ENCODE peak calls at places on chromosome 10, in six cellular contexts. C, A, T, B, I and E are unnamed samples.

GRCh38 chr10:14466256-14466655 is 135.5 kb upstream of the FRMD4A start:
- DNase-seq in C (peak; percentile 43), A (peak; percentile 2), T (no peak), B (peak; percentile 43), I (no peak), E (no peak)

GRCh38 chr10:133060881-133061280 is 26.8 kb upstream of the ADGRA1 start:
- DNase-seq in C (no peak), A (no peak), T (no peak), B (no peak), I (no peak), E (no peak)

GRCh38 chr10:42753507-42754154 is 29.0 kb upstream of the BMS1 start:
- DNase-seq in C (no peak), A (no peak), T (peak; percentile 80), B (no peak), I (no peak), E (no peak)

GRCh38 chr10:16913266-16913665 is 96.0 kb upstream of the RSU1 start:
- DNase-seq in C (no peak), A (no peak), T (no peak), B (no peak), I (no peak), E (no peak)

GRCh38 chr10:42951486-42952251 is 125.2 kb upstream of the RET start:
- DNase-seq in C (no peak), A (no peak), T (peak; percentile 68), B (no peak), I (peak; percentile 69), E (no peak)

GRCh38 chr10:43371418-43371817 is at the start of gene FXYD4:
- DNase-seq in C (no peak), A (no peak), T (peak; percentile 59), B (no peak), I (no peak), E (no peak)

GRCh38 chr10:117503170-117503885 is 39.2 kb upstream of the EMX2 start:
- DNase-seq in C (peak; percentile 18), A (no peak), T (no peak), B (no peak), I (no peak), E (peak; percentile 21)

GRCh38 chr10:105188737-105189463 is 547.8 kb downstream of the SORCS3 start:
- DNase-seq in C (peak; percentile 44), A (no peak), T (no peak), B (no peak), I (no peak), E (peak; percentile 77)

GRCh38 chr10:67792653-67793052 is 45.3 kb downstream of the DNAJC12 start:
- DNase-seq in C (no peak), A (no peak), T (no peak), B (no peak), I (no peak), E (no peak)

GRCh38 chr10:33557313-33557712 is 222.8 kb upstream of the NRP1 start:
- DNase-seq in C (no peak), A (no peak), T (no peak), B (no peak), I (no peak), E (no peak)

GRCh38 chr10:133096616-133097269 is 9.0 kb downstream of the ADGRA1 start:
- DNase-seq in C (peak; percentile 2), A (no peak), T (no peak), B (no peak), I (no peak), E (no peak)

GRCh38 chr10:132388901-132389630 is 7.9 kb upstream of the PWWP2B start:
- DNase-seq in C (peak; percentile 14), A (no peak), T (peak; percentile 90), B (no peak), I (no peak), E (no peak)

GRCh38 chr10:110208614-110209398 is 1.4 kb downstream of the MXI1 start:
- DNase-seq in C (peak; percentile 57), A (peak; percentile 14), T (peak; percentile 82), B (no peak), I (peak; percentile 78), E (peak; percentile 54)

GRCh38 chr10:88553116-88553752 is 29.9 kb downstream of the RNLS start:
- DNase-seq in C (peak; percentile 90), A (peak; percentile 40), T (no peak), B (peak; percentile 75), I (no peak), E (peak; percentile 82)

GRCh38 chr10:7945469-7946187 is 108.9 kb upstream of the GATA3 start:
- DNase-seq in C (peak; percentile 61), A (no peak), T (no peak), B (peak; percentile 31), I (no peak), E (peak; percentile 42)

GRCh38 chr10:126659750-126660149 is 10.7 kb downstream of the C10orf90 start:
- DNase-seq in C (peak; percentile 27), A (no peak), T (no peak), B (no peak), I (no peak), E (no peak)

GRCh38 chr10:93189959-93190358 is 116.3 kb downstream of the CYP26A1 start:
- DNase-seq in C (no peak), A (no peak), T (no peak), B (no peak), I (no peak), E (no peak)

GRCh38 chr10:22002531-22003110 is 909 bp downstream of the DNAJC1 start:
- DNase-seq in C (peak; percentile 67), A (no peak), T (no peak), B (peak; percentile 37), I (no peak), E (peak; percentile 53)

GRCh38 chr10:12484945-12485805 is 135.8 kb downstream of the CAMK1D start:
- DNase-seq in C (no peak), A (no peak), T (peak; percentile 82), B (peak; percentile 58), I (peak; percentile 82), E (no peak)
- TF ChIP-seq CTCF in C (no peak), A (no peak), T (peak; percentile 26), B (no peak), I (no peak), E (no peak)

GRCh38 chr10:23438547-23439451 is at the start of gene OTUD1:
- DNase-seq in C (peak; percentile 88), A (peak; percentile 93), T (peak; percentile 100), B (peak; percentile 80), I (peak; percentile 95), E (peak; percentile 95)

GRCh38 chr10:23437987-23438546 is 808 bp upstream of the OTUD1 start:
- DNase-seq in C (no peak), A (no peak), T (peak; percentile 83), B (no peak), I (no peak), E (no peak)

GRCh38 chr10:23439920-23440875 is 1.3 kb downstream of the OTUD1 start:
- DNase-seq in C (peak; percentile 78), A (no peak), T (peak; percentile 93), B (peak; percentile 29), I (peak; percentile 78), E (peak; percentile 50)

GRCh38 chr10:23442936-23443335 is 4.1 kb downstream of the OTUD1 start:
- DNase-seq in C (peak; percentile 74), A (no peak), T (no peak), B (no peak), I (no peak), E (no peak)

GRCh38 chr10:23439452-23439919 is 611 bp downstream of the OTUD1 start:
- DNase-seq in C (no peak), A (no peak), T (no peak), B (no peak), I (no peak), E (peak; percentile 30)
- H3K4me3 ChIP-seq in C (peak overlapping the region; percentile 60), A (peak overlapping the region; percentile 63), T (peak overlapping the region; percentile 79), B (peak overlapping the region; percentile 69), I (peak overlapping the region; percentile 85), E (peak overlapping the region; percentile 79)

DNA sequence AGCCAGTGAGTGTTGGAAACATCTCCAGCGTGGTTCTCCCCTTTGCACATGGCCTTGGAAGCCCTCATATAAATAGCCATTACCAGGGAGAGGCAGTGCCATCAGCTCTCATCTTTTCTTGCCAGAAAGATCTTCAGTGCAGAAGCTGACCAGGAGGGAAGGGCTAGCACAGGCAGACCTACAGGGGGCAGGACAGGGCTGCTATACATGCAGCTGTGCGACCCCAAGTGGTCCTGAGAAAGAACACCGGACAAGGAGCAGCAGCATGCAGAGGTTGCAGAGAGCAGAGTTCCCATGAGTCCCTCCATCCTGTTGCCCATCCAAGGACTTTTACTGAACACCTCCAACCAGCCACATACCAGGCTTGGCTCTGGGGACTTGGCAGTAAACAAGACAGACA is 17.1 kb downstream of the GRID1 start:
- DNase-seq in C (no peak), A (no peak), T (peak; percentile 43), B (no peak), I (no peak), E (no peak)
- TF ChIP-seq CTCF in C (peak; percentile 22), A (no peak), T (no peak), B (peak; percentile 73), I (no peak), E (no peak)

GRCh38 chr10:29746080-29746797 is 111.5 kb upstream of the SVIL start:
- DNase-seq in C (peak; percentile 53), A (no peak), T (no peak), B (peak; percentile 28), I (peak; percentile 63), E (no peak)
- H3K4me3 ChIP-seq in C (no peak overlapping the region), A (no peak overlapping the region), T (no peak overlapping the region), B (no peak overlapping the region), I (no peak overlapping the region), E (no peak overlapping the region)

GRCh38 chr10:34824870-34825269 is 9.8 kb upstream of the PARD3 start:
- DNase-seq in C (no peak), A (no peak), T (no peak), B (no peak), I (no peak), E (no peak)
- TF ChIP-seq CTCF in C (peak; percentile 15), A (no peak), T (no peak), B (peak; percentile 57), I (no peak), E (no peak)

GRCh38 chr10:64394744-64395143 is 873.5 kb downstream of the REEP3 start:
- DNase-seq in C (peak; percentile 12), A (no peak), T (no peak), B (peak; percentile 73), I (no peak), E (no peak)
- H3K4me3 ChIP-seq in C (no peak overlapping the region), A (no peak overlapping the region), T (no peak overlapping the region), B (no peak overlapping the region), I (no peak overlapping the region), E (no peak overlapping the region)

DNA sequence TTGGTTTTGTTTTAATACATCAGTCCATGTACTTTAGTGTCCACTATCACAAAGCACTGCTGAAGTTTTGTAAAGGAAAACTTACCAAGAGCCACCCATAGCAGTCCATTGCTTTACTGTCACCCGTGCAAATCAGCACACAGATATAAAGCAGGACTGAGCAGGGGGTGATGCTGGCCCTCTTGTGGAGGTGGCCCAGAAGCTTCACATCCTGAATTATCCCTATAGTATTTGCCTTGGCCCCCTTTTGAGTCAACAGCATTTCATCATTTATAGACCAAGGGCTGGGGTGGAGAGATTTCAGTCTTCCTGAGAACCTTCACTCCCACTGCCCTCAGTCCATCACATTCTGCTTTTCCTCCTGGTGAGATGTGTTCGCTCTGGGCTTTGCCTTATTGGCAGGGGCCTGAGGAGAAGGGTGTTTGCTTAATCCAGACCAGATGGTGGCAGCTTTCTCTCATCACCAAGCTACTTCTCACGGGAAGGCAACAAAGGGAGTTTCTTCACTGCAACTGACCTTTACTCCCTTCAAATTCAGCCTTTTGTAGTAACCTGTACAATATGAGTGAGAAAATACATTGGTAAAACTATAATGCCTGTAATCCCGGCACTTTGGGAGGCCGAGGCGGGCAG is 47.7 kb downstream of the NOC3L start:
- DNase-seq in C (peak; percentile 66), A (no peak), T (no peak), B (peak; percentile 39), I (no peak), E (no peak)
- TF ChIP-seq CTCF in C (peak; percentile 12), A (no peak), T (no peak), B (peak; percentile 46), I (no peak), E (no peak)